ENCODE peak calls at places on chromosome 2, in five cellular contexts. M is pancreas, L is fibroblast of pulmonary artery, Y is mucosa of descending colon, Z is left lung. R is an unnamed sample.

GRCh38 chr2:241065355-241065803 is 36.7 kb downstream of the MTERF4 start:
- DNase-seq in M (no peak), L (no peak), Y (no peak), Z (peak), R (no peak)

GRCh38 chr2:221189431-221189830 is 382.7 kb downstream of the EPHA4 start:
- DNase-seq in M (no peak), L (no peak), Y (no peak), Z (no peak), R (no peak)

GRCh38 chr2:123747316-123747715 is 277.8 kb upstream of the CNTNAP5 start:
- DNase-seq in M (no peak), L (no peak), Y (no peak), Z (no peak), R (no peak)

GRCh38 chr2:152434395-152435182 is 99.6 kb downstream of the FMNL2 start:
- DNase-seq in M (no peak), L (no peak), Y (no peak), Z (no peak), R (no peak)

GRCh38 chr2:25567406-25567805 is 106.0 kb downstream of the DTNB start:
- DNase-seq in M (no peak), L (peak), Y (no peak), Z (no peak), R (no peak)

GRCh38 chr2:215003001-215003400 is 135.4 kb downstream of the ABCA12 start:
- DNase-seq in M (no peak), L (peak), Y (no peak), Z (no peak), R (no peak)

GRCh38 chr2:190528521-190529001 is 6.0 kb downstream of the NEMP2 start:
- DNase-seq in M (no peak), L (peak), Y (no peak), Z (no peak), R (no peak)

GRCh38 chr2:142791335-142791734 is 86.1 kb upstream of the KYNU start:
- DNase-seq in M (no peak), L (no peak), Y (no peak), Z (no peak), R (no peak)

GRCh38 chr2:13558368-13558767 is 841.6 kb downstream of the TRIB2 start:
- DNase-seq in M (peak), L (no peak), Y (no peak), Z (no peak), R (no peak)

GRCh38 chr2:185610301-185610700 is 128.3 kb upstream of the FSIP2 start:
- DNase-seq in M (no peak), L (no peak), Y (no peak), Z (no peak), R (no peak)

GRCh38 chr2:13495039-13495438 is 778.3 kb downstream of the TRIB2 start:
- DNase-seq in M (no peak), L (no peak), Y (no peak), Z (no peak), R (no peak)

GRCh38 chr2:73292906-73293533 is 328 bp downstream of the EGR4 start:
- DNase-seq in M (no peak), L (no peak), Y (no peak), Z (peak), R (no peak)

GRCh38 chr2:121868652-121869051 is 113.2 kb downstream of the TSN start:
- DNase-seq in M (no peak), L (no peak), Y (no peak), Z (no peak), R (no peak)

GRCh38 chr2:237714690-237715458 is 83.7 kb upstream of the RBM44 start:
- DNase-seq in M (no peak), L (peak), Y (no peak), Z (no peak), R (no peak)

GRCh38 chr2:83665894-83666293 is 793.2 kb downstream of the SUCLG1 start:
- DNase-seq in M (no peak), L (peak), Y (no peak), Z (no peak), R (no peak)

DNA sequence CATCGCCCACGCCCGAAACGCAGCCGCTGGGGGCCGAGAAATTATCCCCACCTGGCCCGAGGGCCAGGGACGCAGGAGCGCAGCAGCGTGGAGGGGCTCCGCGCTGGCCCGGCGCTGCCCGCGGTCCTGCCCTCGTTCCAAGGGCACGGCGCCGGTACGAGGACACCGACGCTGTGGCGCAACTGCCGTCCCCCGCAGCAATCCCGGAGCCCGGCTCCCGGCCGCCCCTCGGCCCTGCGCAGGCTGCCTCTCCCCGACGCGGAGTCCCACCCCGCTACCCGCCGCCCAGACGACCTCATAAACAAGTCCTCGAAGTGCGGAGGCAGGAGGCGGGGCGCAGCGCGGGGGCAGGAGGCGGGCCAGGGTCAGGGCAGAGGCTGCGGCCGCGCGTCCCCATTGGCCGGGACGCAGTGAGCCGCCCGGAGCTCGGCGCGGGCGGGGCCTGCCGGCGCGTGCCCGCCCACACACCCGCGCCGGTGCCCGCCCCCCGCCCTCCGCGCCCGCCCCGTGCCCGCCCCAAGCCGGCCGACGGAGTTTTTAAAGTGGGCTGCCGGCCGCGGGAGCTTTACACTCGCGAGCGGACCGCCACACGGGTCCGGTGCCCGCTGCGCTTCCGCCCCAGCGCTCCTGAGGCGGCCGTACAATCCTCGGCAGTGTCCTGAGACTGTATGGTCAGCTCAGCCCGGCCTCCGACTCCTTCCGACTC is at the start of gene EPAS1:
- DNase-seq in M (peak), L (peak), Y (peak), Z (peak), R (peak)
- TF ChIP-seq CTCF in M (no peak), L (no peak), Y (no peak), Z (no peak), R (no peak)

GRCh38 chr2:207229161-207229560 is 63.4 kb upstream of the KLF7 start:
- DNase-seq in M (no peak), L (peak), Y (no peak), Z (no peak), R (no peak)

GRCh38 chr2:207231962-207232361 is 66.2 kb upstream of the KLF7 start:
- DNase-seq in M (no peak), L (no peak), Y (no peak), Z (no peak), R (no peak)

GRCh38 chr2:207227749-207228145 is 62.0 kb upstream of the KLF7 start:
- DNase-seq in M (no peak), L (no peak), Y (no peak), Z (no peak), R (no peak)

GRCh38 chr2:207231106-207231860 is 65.5 kb upstream of the KLF7 start:
- DNase-seq in M (no peak), L (no peak), Y (no peak), Z (no peak), R (no peak)

GRCh38 chr2:207230261-207231105 is 64.7 kb upstream of the KLF7 start:
- DNase-seq in M (peak), L (no peak), Y (no peak), Z (no peak), R (no peak)
- TF ChIP-seq CTCF in M (peak), L (peak), Y (no peak), Z (peak), R (peak)

GRCh38 chr2:218952160-218952559 is 7.3 kb upstream of the CDK5R2 start:
- DNase-seq in M (no peak), L (no peak), Y (no peak), Z (no peak), R (no peak)

GRCh38 chr2:218956039-218956438 is 3.4 kb upstream of the CDK5R2 start:
- DNase-seq in M (no peak), L (no peak), Y (no peak), Z (no peak), R (no peak)

GRCh38 chr2:218957685-218958084 is 1.8 kb upstream of the CDK5R2 start:
- DNase-seq in M (no peak), L (no peak), Y (no peak), Z (no peak), R (no peak)

GRCh38 chr2:218954541-218955300 is 4.7 kb upstream of the CDK5R2 start:
- DNase-seq in M (no peak), L (no peak), Y (no peak), Z (no peak), R (no peak)

DNA sequence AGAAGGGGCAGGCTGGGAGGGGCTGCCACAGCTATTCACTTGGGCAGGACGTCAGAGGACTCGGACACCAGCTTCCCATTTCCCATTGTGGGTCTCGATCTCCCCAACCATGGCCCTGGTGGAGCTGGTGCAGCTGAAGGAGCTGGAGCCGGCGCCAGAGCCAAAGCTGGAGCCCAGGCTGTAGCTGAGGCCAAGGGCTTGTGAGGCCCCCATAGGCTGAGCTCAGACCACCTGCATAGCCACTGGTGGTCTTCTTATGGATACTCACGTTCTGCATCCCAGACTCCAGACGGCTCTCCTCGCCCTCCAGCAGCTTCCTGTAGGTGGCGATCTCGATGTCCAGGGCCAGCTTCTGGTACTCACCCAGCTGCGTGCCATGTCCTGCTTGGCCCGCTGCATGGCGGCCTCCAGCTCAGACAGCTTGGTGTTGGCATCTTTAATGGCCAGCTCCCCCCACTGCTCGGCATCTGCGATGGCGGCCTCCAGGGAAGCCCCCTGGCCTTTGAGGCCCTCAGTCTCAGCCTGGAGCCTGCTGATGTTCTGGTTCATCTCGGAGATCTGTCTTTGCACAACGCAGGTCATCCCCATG is 6.0 kb upstream of the CDK5R2 start:
- DNase-seq in M (no peak), L (no peak), Y (no peak), Z (peak), R (no peak)
- TF ChIP-seq CTCF in M (no peak), L (no peak), Y (no peak), Z (no peak), R (no peak)

DNA sequence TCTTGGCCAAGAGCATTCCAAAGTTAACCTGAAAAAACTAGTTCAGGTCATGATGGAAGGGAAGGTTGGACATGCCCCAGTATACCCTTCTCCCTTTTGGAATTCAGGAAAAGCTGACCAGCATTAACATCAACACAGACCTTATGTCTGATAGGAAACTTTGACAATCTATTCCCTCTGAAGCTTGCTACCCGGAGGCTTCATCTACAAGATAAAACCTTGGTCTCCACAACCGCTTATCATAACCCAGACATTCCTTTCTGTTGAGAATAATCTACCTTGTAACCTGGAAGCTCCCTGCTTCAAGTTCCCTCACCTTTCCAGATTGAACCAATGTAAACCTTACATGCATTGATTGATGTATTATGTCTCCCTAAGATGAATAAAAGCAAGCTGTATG is 24.7 kb upstream of the IL37 start:
- DNase-seq in M (no peak), L (no peak), Y (no peak), Z (no peak), R (no peak)
- TF ChIP-seq CTCF in M (no peak), L (no peak), Y (no peak), Z (no peak), R (no peak)

DNA sequence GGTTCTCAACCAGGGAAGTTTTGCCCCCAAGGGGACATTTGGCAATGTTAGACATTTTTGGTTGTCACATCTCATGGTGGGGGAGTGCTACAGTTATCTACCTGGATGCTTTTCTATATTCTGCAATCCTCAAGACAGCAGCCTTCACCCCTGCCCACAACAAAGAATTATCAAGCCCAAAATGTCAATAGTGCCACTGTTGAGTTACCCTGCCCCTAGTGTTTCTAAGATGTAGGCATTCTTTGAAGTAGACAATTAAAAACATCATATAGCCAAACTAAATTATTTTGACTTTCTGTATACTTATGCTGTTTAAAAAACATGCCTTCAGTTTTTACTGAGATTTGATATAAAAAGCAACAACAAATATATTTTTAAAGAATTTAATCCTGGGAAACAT is 48.0 kb downstream of the ABI2 start:
- DNase-seq in M (no peak), L (no peak), Y (no peak), Z (no peak), R (no peak)
- TF ChIP-seq CTCF in M (no peak), L (peak), Y (no peak), Z (no peak), R (no peak)

DNA sequence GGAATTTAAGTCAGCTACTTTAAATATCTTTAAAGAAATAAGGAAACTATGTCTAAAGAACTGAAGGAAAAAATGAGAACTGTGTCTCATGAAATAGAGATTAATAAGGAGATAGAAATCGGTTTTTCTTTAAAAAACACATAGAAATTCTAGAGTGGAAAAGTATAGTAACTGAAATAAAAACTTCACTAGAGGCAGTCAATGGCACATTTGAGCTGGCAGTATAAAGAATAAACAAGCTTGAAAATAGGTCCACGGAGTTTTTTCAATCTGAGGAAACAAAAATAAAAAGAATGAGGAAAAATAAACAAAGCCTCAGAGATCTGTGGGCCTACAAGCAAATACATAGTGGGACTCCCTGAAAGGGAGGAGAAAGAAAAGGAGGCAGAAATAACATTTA is 127.5 kb downstream of the TWIST2 start:
- DNase-seq in M (no peak), L (no peak), Y (no peak), Z (no peak), R (no peak)
- TF ChIP-seq CTCF in M (no peak), L (no peak), Y (no peak), Z (no peak), R (no peak)